ENCODE peak calls at places on chromosomes 2 and 18, in five cellular contexts. A is stomach, Q is SK-N-SH, H is GM12878, V is K562. G is an unnamed sample.

GRCh38 chr18:21831413-21831831 is 90.8 kb downstream of the MIB1 start:
- DNase-seq in Q (no peak), H (no peak), A (no peak), V (no peak), G (no peak)

GRCh38 chr2:97774425-97774824 is 61.0 kb downstream of the ZAP70 start:
- DNase-seq in Q (no peak), V (no peak), A (no peak), H (no peak), G (no peak)

GRCh38 chr18:50356036-50356945 is 18.6 kb upstream of the SKA1 start:
- DNase-seq in V (no peak), A (no peak), Q (no peak), H (peak; percentile 79), G (no peak)

GRCh38 chr2:10530607-10531239 is 82.6 kb upstream of the ODC1 start:
- DNase-seq in Q (peak; percentile 10), H (no peak), V (peak; percentile 56), A (peak; percentile 30), G (no peak)

GRCh38 chr2:225030089-225030653 is 12.1 kb downstream of the DOCK10 start:
- DNase-seq in H (no peak), V (no peak), A (no peak), Q (no peak), G (no peak)

GRCh38 chr2:177550264-177551200 is 158.0 kb downstream of the AGPS start:
- DNase-seq in H (no peak), A (no peak), V (no peak), Q (no peak), G (no peak)

GRCh38 chr2:239397856-239398470 is 2.9 kb downstream of the HDAC4 start:
- DNase-seq in H (no peak), A (no peak), Q (no peak), V (no peak), G (no peak)

GRCh38 chr2:102129082-102129481 is 13.5 kb upstream of the IL1R1 start:
- DNase-seq in H (no peak), V (no peak), A (no peak), Q (no peak), G (no peak)

GRCh38 chr2:20351555-20352229 is 1.0 kb upstream of the PUM2 start:
- DNase-seq in V (no peak), H (no peak), Q (no peak), A (peak; percentile 60), G (no peak)

GRCh38 chr2:57981369-57981768 is 65.2 kb upstream of the VRK2 start:
- DNase-seq in Q (no peak), H (no peak), A (no peak), V (no peak), G (no peak)

GRCh38 chr2:62826953-62827675 is 121.6 kb downstream of the EHBP1 start:
- DNase-seq in V (no peak), H (no peak), A (no peak), Q (no peak), G (no peak)

GRCh38 chr2:238171575-238172187 is 12.9 kb downstream of the ERFE start:
- DNase-seq in A (no peak), Q (no peak), V (no peak), H (no peak), G (no peak)

GRCh38 chr18:48869591-48869990 is 81.2 kb downstream of the SMAD7 start:
- DNase-seq in Q (no peak), H (no peak), V (no peak), A (no peak), G (no peak)

GRCh38 chr2:114688241-114688640 is 245.8 kb downstream of the DPP10 start:
- DNase-seq in H (no peak), A (no peak), V (no peak), Q (no peak), G (no peak)

GRCh38 chr2:129812654-129813053 is 166.8 kb upstream of the RAB6C start:
- DNase-seq in A (no peak), H (no peak), Q (no peak), V (no peak), G (no peak)

GRCh38 chr2:218799990-218800389 is 18.0 kb downstream of the CYP27A1 start:
- DNase-seq in A (no peak), V (no peak), H (no peak), Q (no peak), G (no peak)

GRCh38 chr18:48932822-48933510 is 17.8 kb downstream of the SMAD7 start:
- DNase-seq in V (peak; percentile 53), A (no peak), Q (no peak), H (no peak), G (no peak)

GRCh38 chr2:168699834-168700417 is 102.5 kb upstream of the NOSTRIN start:
- DNase-seq in Q (peak; percentile 33), H (no peak), A (peak; percentile 72), V (no peak), G (peak; percentile 88)

GRCh38 chr2:120381661-120382060 is 35.7 kb downstream of the INHBB start:
- DNase-seq in V (no peak), H (no peak), Q (no peak), A (no peak), G (no peak)

DNA sequence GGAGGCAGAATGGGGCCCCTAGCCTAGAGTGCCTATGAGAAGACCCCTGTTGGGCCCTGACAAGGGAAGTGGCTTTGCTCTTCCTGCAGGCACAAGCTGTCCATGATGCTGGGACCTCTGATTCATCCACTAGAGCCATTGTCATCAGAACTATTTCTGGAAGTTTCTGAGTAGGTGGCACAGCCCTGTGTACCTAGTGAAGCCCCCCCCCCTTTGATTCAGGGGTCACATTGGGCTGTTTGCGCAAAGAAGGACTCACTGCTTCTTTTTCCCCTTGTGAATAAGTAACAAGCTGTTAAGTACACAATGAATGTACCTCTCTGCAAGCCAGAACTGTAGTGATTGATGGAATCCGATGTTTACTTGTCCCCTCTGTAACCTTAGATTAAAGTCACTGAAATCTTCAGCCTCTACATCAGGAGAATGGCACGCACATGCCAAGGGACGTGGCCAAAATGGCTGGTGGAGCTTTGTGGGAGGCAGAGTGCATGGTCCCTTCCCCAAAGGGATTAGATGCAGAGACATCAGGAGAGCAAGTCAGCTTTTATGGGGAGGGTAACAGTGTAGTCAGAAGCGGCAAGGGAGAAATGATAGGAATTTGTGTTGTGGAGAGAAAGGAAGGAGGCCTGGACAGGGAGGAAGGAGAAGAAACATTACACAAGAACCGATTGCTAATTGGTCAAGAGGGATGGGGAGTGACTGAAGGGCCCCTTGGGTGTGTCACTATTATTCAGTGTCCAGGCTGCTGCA is 267.6 kb upstream of the RAB12 start:
- DNase-seq in Q (no peak), H (no peak), A (peak; percentile 60), V (no peak), G (no peak)
- TF ChIP-seq EP300 in Q (no peak), H (no peak), A (no peak), V (no peak), G (no peak)

GRCh38 chr2:11574176-11575046 is 40.6 kb downstream of the GREB1 start:
- DNase-seq in H (no peak), V (no peak), Q (no peak), A (no peak), G (no peak)
- H3K27me3 ChIP-seq in H (no peaks in the 10 kb centered on the region), V (peaks cover 19% of the 10 kb centered on the region), Q (no peaks in the 10 kb centered on the region), A (no peaks in the 10 kb centered on the region), G (no peaks in the 10 kb centered on the region)

DNA sequence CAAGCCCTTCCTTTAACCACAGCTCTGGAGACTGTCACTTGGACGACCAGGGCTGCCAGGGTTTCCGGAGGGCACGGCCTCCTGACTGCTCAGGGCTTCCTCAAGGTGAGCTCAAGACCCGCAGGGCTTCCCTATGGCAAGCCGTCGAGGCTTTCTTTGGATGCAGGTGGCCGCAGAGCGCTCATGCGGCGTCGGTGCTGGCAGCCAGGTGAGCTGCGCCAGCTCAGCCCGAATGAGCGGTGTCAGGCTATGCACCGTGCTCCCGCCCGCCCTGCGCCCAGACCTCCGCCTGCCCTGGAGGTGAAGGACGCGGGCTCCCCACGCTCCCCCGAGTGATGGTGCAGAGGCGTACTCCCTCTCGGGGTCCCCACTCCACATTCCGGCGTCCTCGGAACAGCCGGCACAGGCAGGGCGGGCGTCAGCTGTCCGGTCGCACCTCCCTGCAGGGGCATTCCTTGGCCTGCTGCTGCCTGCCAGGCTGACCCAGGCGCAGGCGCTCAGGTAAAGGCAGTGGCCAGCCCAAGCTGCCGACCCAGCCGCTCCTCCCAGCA is 20.8 kb upstream of the TUBB6 start:
- DNase-seq in A (no peak), H (no peak), Q (peak; percentile 47), V (no peak), G (no peak)
- H3K4me3 ChIP-seq in A (peak overlapping the region; percentile 48), H (no peak overlapping the region), Q (peak overlapping the region; percentile 60), V (no peak overlapping the region), G (peak overlapping the region; percentile 12)

DNA sequence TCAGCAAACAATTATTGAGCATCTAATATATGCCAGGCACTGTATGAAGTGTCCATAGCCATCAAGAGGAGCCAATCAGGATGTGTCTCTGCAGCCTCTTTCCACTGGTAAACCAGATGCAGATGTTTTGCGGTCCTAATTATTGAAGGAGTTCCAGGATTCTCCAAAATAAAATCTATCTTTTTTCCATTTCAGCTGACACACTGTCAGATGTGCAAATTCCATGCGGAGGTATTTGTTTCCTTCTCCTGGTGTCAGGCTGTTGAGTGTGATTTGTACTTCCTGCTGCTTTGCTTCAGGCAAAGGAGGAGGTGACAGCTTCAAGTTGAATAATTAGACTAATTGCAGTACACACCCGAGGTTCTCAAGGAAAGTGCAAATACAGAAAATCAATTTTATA is 1353.0 kb upstream of the CHAC2 start:
- DNase-seq in H (no peak), A (no peak), V (no peak), Q (no peak), G (no peak)
- TF ChIP-seq EP300 in H (no peak), A (no peak), V (no peak), Q (no peak), G (no peak)

DNA sequence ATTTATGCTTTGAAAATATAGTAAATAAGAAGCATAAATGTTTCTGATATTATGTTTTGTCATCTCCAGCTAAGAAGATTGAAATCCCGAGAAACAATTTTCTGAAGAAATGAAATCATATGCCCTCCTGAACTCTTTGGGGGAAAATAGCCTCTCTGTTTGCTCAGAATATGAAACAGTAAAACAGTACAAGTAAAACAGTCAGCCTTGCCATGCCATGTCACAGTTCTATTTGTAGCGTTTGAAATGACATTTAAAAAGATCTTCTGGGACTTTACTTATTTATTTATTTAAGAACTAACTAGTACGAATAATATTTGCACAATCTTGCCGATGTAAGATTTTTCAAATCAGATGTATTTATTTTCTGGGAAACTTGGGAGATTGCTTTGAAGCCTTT is 98.0 kb downstream of the LNPK start:
- DNase-seq in V (no peak), Q (no peak), H (no peak), A (no peak), G (no peak)
- H3K27me3 ChIP-seq in V (peaks cover 6% of the 10 kb centered on the region), Q (no peaks in the 10 kb centered on the region), H (no peaks in the 10 kb centered on the region), A (no peaks in the 10 kb centered on the region), G (no peaks in the 10 kb centered on the region)

GRCh38 chr2:173462908-173463840 is 108.5 kb downstream of the CDCA7 start:
- DNase-seq in A (no peak), H (no peak), Q (peak; percentile 27), V (no peak), G (peak; percentile 60)
- H3K4me3 ChIP-seq in A (no peak overlapping the region), H (no peak overlapping the region), Q (no peak overlapping the region), V (no peak overlapping the region), G (no peak overlapping the region)

DNA sequence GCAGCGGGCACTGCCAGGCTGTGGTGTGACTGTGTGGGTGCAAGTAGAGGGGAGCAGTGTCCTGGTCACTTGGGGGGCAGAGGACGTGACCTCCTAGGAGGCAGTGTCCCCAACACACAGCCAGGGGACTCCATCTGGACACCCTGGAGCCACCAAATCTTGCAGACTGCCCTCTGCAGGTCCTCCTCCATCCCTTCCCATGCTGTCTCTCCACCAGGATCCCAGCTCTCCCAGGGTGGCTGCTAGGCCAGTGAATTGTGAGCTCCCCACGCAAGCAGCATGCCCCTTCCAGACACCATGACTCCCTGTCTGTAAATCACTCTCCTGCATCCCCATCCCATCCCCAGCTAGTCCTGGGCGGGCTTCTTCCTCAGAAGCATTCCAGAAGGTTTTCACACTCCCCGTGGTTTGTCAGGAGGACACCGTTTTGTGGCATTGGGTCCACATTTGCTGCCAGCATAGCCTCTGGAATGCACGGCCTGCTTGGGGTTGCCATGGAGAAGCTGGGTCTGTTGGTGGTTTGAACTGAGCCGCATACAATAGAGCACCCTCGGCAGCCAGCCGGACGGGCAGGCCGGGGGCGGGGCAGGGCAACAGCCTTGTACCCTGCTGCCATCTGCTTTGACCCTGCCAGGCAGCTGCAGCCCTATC is 210.7 kb downstream of the KLHL29 start:
- DNase-seq in A (no peak), H (no peak), V (no peak), Q (no peak), G (no peak)
- TF ChIP-seq EP300 in A (no peak), H (no peak), V (no peak), Q (no peak), G (no peak)